ENCODE peak calls at places on chromosomes 11 and 22, in nine cellular contexts. O is HAP-1, G is upper lobe of right lung, R is GM23338, L is ascending aorta, S is PC-3, H is neuronal stem cell, A is pancreas, V is stomach. D is an unnamed sample.

GRCh38 chr11:99893803-99894202 is 793.3 kb upstream of the ARHGAP42 start:
- DNase-seq in O (no peak), G (no peak), R (no peak), L (no peak), S (no peak), H (no peak), A (no peak), V (no peak), D (no peak)

GRCh38 chr11:66856496-66857233 is at the start of gene LRFN4:
- DNase-seq in O (peak), G (peak), R (peak), L (no peak), S (peak), H (no peak), A (peak), V (peak), D (peak)

GRCh38 chr11:34970033-34970432 is 53.6 kb downstream of the PDHX start:
- DNase-seq in O (no peak), G (no peak), R (no peak), L (no peak), S (no peak), H (no peak), A (no peak), V (no peak), D (no peak)

GRCh38 chr22:23431337-23432072 is 148.6 kb downstream of the IGLL1 start:
- DNase-seq in O (no peak), G (no peak), R (no peak), L (no peak), S (peak), H (no peak), A (no peak), V (no peak), D (no peak)

GRCh38 chr22:24894220-24894975 is 52.1 kb downstream of the LHFPL7 start:
- DNase-seq in O (no peak), G (peak), R (peak), L (peak), S (peak), H (no peak), A (peak), V (peak), D (peak)

GRCh38 chr11:121555172-121555571 is 102.4 kb upstream of the SORL1-AS1 start:
- DNase-seq in O (no peak), G (no peak), R (no peak), L (no peak), S (no peak), H (no peak), A (no peak), V (no peak), D (no peak)

GRCh38 chr11:58867556-58867955 is 23.1 kb upstream of the GLYATL2 start:
- DNase-seq in O (no peak), G (no peak), R (no peak), L (no peak), S (peak), H (no peak), A (no peak), V (no peak), D (no peak)

GRCh38 chr11:36088234-36088975 is 144.5 kb downstream of the LDLRAD3 start:
- DNase-seq in O (no peak), G (no peak), R (no peak), L (no peak), S (no peak), H (no peak), A (no peak), V (no peak), D (no peak)

GRCh38 chr11:20337526-20338154 is 25.9 kb upstream of the HTATIP2 start:
- DNase-seq in O (peak), G (no peak), R (peak), L (no peak), S (peak), H (peak), A (no peak), V (no peak), D (no peak)

GRCh38 chr11:45468265-45468856 is 182.2 kb upstream of the SYT13 start:
- DNase-seq in O (no peak), G (no peak), R (peak), L (no peak), S (no peak), H (no peak), A (no peak), V (no peak), D (no peak)

GRCh38 chr11:31643831-31644230 is 134.3 kb downstream of the ELP4 start:
- DNase-seq in O (no peak), G (no peak), R (no peak), L (no peak), S (peak), H (no peak), A (no peak), V (no peak), D (no peak)

GRCh38 chr11:69550846-69551245 is 69.4 kb downstream of the LINC01488 start:
- DNase-seq in O (no peak), G (no peak), R (no peak), L (no peak), S (no peak), H (no peak), A (no peak), V (no peak), D (no peak)

GRCh38 chr22:50035131-50035881 is 22.7 kb upstream of the IL17REL start:
- DNase-seq in O (no peak), G (peak), R (no peak), L (no peak), S (no peak), H (no peak), A (peak), V (no peak), D (no peak)

GRCh38 chr11:102309621-102310541 is 7.4 kb upstream of the BIRC3 start:
- DNase-seq in O (no peak), G (no peak), R (peak), L (no peak), S (no peak), H (no peak), A (no peak), V (no peak), D (no peak)

GRCh38 chr22:40156001-40156516 is 21.7 kb upstream of the TNRC6B start:
- DNase-seq in O (peak), G (no peak), R (peak), L (no peak), S (peak), H (no peak), A (peak), V (peak), D (peak)

GRCh38 chr11:61752117-61752924 is at the start of gene MYRF:
- DNase-seq in O (peak), G (peak), R (peak), L (no peak), S (peak), H (peak), A (peak), V (peak), D (no peak)

GRCh38 chr11:2930705-2931415 is 1.6 kb upstream of the PHLDA2 start:
- DNase-seq in O (no peak), G (peak), R (peak), L (peak), S (peak), H (peak), A (peak), V (peak), D (no peak)

GRCh38 chr11:111967651-111968050 is 30.5 kb downstream of the DIXDC1 start:
- DNase-seq in O (no peak), G (no peak), R (no peak), L (no peak), S (no peak), H (no peak), A (no peak), V (peak), D (no peak)

GRCh38 chr11:12251651-12252560 is 125.5 kb upstream of the PARVA start:
- DNase-seq in O (no peak), G (no peak), R (peak), L (no peak), S (no peak), H (no peak), A (no peak), V (no peak), D (no peak)

GRCh38 chr22:46534177-46534776 is 3.1 kb downstream of the CELSR1 start:
- DNase-seq in O (no peak), G (no peak), R (no peak), L (no peak), S (no peak), H (no peak), A (no peak), V (no peak), D (no peak)

GRCh38 chr22:46536559-46537220 is 730 bp downstream of the CELSR1 start:
- DNase-seq in O (no peak), G (no peak), R (peak), L (no peak), S (no peak), H (peak), A (no peak), V (no peak), D (no peak)

GRCh38 chr22:46537221-46537945 is at the start of gene CELSR1:
- DNase-seq in O (peak), G (peak), R (peak), L (no peak), S (peak), H (peak), A (no peak), V (peak), D (no peak)

GRCh38 chr22:46534901-46535630 is 2.4 kb downstream of the CELSR1 start:
- DNase-seq in O (no peak), G (no peak), R (no peak), L (no peak), S (no peak), H (no peak), A (no peak), V (no peak), D (no peak)

GRCh38 chr22:46535876-46536558 is 1.4 kb downstream of the CELSR1 start:
- DNase-seq in O (no peak), G (no peak), R (peak), L (no peak), S (no peak), H (no peak), A (no peak), V (no peak), D (no peak)
- H3K4me3 ChIP-seq in O (no peak), G (peak), R (peak), L (no peak), S (no peak), H (peak), A (no peak), V (peak), D (no peak)

DNA sequence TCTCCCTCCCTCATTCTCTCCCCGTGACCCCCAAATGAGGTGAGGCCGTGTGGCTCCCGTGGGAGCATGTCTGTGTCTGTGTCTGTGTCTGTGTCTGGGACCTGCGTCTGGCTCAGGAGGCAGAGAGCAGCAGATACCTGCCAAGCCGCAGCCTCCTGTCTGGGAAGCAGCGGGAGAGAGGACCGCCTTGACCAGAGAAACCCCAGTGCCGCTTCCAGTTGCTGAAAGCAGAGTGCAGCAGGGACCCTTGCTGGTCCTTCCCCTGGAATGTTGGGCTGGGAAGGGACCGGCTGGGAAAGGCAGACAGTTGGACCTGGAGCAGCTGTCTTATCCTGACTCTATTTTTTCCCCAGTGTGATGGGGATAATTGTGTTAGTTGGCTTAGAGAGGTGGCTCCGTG is 525 bp downstream of the CSDC2 start:
- DNase-seq in O (no peak), G (no peak), R (peak), L (no peak), S (no peak), H (no peak), A (no peak), V (no peak), D (no peak)
- H3K4me3 ChIP-seq in O (no peak), G (peak), R (peak), L (peak), S (no peak), H (peak), A (no peak), V (peak), D (no peak)

GRCh38 chr11:78354741-78355705 is 62.6 kb downstream of the GAB2 start:
- DNase-seq in O (peak), G (peak), R (peak), L (no peak), S (no peak), H (no peak), A (no peak), V (no peak), D (no peak)
- H3K4me3 ChIP-seq in O (no peak), G (no peak), R (no peak), L (no peak), S (no peak), H (no peak), A (no peak), V (no peak), D (no peak)

GRCh38 chr11:77455740-77456139 is 18.2 kb downstream of the PAK1 start:
- DNase-seq in O (no peak), G (no peak), R (no peak), L (no peak), S (no peak), H (no peak), A (no peak), V (no peak), D (no peak)

GRCh38 chr11:77454867-77455655 is 18.8 kb downstream of the PAK1 start:
- DNase-seq in O (no peak), G (no peak), R (no peak), L (no peak), S (no peak), H (no peak), A (no peak), V (no peak), D (no peak)

GRCh38 chr11:77457340-77457739 is 16.6 kb downstream of the PAK1 start:
- DNase-seq in O (peak), G (no peak), R (peak), L (no peak), S (no peak), H (peak), A (no peak), V (no peak), D (no peak)
- H3K4me3 ChIP-seq in O (no peak), G (no peak), R (peak), L (no peak), S (no peak), H (no peak), A (no peak), V (no peak), D (no peak)

GRCh38 chr11:8221025-8221723 is 42.5 kb downstream of the LMO1 start:
- DNase-seq in O (no peak), G (peak), R (no peak), L (no peak), S (no peak), H (no peak), A (no peak), V (no peak), D (no peak)
- H3K4me3 ChIP-seq in O (no peak), G (no peak), R (no peak), L (no peak), S (no peak), H (no peak), A (no peak), V (no peak), D (no peak)

GRCh38 chr11:18105802-18106574 is at the start of gene SAAL1:
- DNase-seq in O (peak), G (peak), R (peak), L (peak), S (peak), H (peak), A (peak), V (peak), D (peak)

GRCh38 chr11:18106688-18107087 is 806 bp upstream of the SAAL1 start:
- DNase-seq in O (no peak), G (no peak), R (no peak), L (no peak), S (peak), H (no peak), A (no peak), V (no peak), D (no peak)

GRCh38 chr11:18115360-18116127 is 9.7 kb upstream of the SAAL1 start:
- DNase-seq in O (peak), G (no peak), R (peak), L (peak), S (peak), H (peak), A (no peak), V (peak), D (peak)

GRCh38 chr11:18108254-18108653 is 2.4 kb upstream of the SAAL1 start:
- DNase-seq in O (no peak), G (no peak), R (no peak), L (no peak), S (no peak), H (no peak), A (no peak), V (no peak), D (no peak)

DNA sequence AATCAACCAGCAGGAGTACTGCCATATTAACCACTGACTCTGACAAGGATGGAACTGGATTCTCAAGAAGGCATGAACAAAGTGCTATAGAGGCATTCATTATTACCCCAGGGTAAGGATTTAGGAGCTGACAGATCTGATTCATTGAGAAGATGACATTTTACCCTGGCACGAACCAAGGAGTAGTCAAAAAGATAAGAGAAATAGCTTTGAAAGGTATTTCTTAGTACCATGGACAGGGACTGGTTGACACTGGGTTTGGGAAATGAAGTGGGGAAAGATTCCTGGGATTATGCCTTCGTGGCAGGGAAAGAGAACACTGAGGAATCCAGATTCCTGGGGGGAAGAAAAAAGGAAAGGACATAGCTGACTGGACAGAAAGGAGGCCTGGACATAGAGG is 5.1 kb upstream of the SAAL1 start:
- DNase-seq in O (no peak), G (no peak), R (peak), L (no peak), S (peak), H (no peak), A (no peak), V (no peak), D (no peak)
- H3K4me3 ChIP-seq in O (no peak), G (no peak), R (no peak), L (no peak), S (no peak), H (no peak), A (no peak), V (no peak), D (no peak)

DNA sequence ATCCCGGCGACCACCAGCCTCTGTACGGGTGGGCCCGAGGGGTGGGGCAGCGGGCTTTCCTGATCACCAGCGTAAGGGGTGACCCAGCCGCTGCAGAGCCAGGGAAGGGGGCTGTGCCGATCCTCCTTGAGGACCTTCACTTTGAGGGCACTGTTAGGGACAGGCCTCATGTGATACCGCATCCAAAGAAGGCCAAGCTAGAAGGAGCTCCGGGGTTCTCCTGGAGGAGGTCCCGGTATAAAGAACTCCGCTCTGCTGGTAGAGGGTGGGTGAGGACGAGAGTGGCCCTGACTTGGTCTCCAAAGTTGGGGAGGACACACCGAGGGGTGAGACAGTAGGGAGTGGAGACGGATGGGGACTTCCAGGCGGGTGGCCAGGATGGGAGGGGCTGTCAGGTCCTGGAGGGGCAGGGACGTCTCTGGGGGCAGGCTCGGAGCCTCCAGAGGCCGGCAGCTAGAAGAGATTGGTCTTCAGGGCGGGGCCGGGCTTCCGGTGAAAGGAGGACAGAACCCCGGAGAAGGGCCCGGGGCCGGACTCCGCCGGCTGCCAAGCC is 4.6 kb downstream of the PHOX2A start:
- DNase-seq in O (peak), G (peak), R (peak), L (no peak), S (peak), H (no peak), A (peak), V (no peak), D (peak)
- H3K4me3 ChIP-seq in O (no peak), G (peak), R (peak), L (peak), S (peak), H (peak), A (no peak), V (peak), D (peak)

GRCh38 chr11:10627816-10628215 is 59.4 kb upstream of the LYVE1 start:
- DNase-seq in O (no peak), G (peak), R (no peak), L (no peak), S (no peak), H (no peak), A (no peak), V (no peak), D (no peak)

GRCh38 chr11:10623797-10624761 is 55.6 kb upstream of the LYVE1 start:
- DNase-seq in O (no peak), G (peak), R (peak), L (peak), S (peak), H (no peak), A (no peak), V (no peak), D (peak)

GRCh38 chr11:10627306-10627705 is 58.8 kb upstream of the LYVE1 start:
- DNase-seq in O (no peak), G (no peak), R (no peak), L (no peak), S (no peak), H (no peak), A (no peak), V (no peak), D (no peak)

GRCh38 chr11:10625281-10625981 is 57.0 kb upstream of the LYVE1 start:
- DNase-seq in O (no peak), G (no peak), R (no peak), L (no peak), S (no peak), H (no peak), A (no peak), V (no peak), D (no peak)

GRCh38 chr11:10625982-10626311 is 57.5 kb upstream of the LYVE1 start:
- DNase-seq in O (no peak), G (no peak), R (no peak), L (no peak), S (no peak), H (no peak), A (no peak), V (no peak), D (no peak)
- H3K4me3 ChIP-seq in O (no peak), G (no peak), R (no peak), L (no peak), S (no peak), H (no peak), A (no peak), V (no peak), D (no peak)